ENCODE peak calls at places on chromosomes 7 and 10, in six cellular contexts. Q is kidney, R is heart right ventricle, S is colonic mucosa, F is mucosa of descending colon, D is cardiac fibroblast. U is an unnamed sample.

GRCh38 chr7:12683678-12684077 is 3.8 kb upstream of the ARL4A start:
- DNase-seq in Q (no peak), R (no peak), S (no peak), F (no peak), D (peak), U (no peak)

GRCh38 chr7:31811650-31812461 is 124.8 kb downstream of the PPP1R17 start:
- DNase-seq in Q (no peak), R (no peak), S (no peak), F (peak), D (peak), U (no peak)

GRCh38 chr10:129968937-129969527 is 5.0 kb upstream of the EBF3 start:
- DNase-seq in Q (no peak), R (peak), S (peak), F (peak), D (peak), U (peak)

GRCh38 chr10:131844546-131845084 is 56.2 kb upstream of the PPP2R2D start:
- DNase-seq in Q (no peak), R (no peak), S (no peak), F (no peak), D (no peak), U (peak)

GRCh38 chr7:34396437-34397064 is 261.5 kb upstream of the NPSR1 start:
- DNase-seq in Q (no peak), R (no peak), S (no peak), F (no peak), D (no peak), U (no peak)

GRCh38 chr10:32180354-32181280 is 124.4 kb upstream of the KIF5B start:
- DNase-seq in Q (no peak), R (no peak), S (no peak), F (no peak), D (no peak), U (no peak)

GRCh38 chr10:123458933-123459332 is 207.2 kb upstream of the GPR26 start:
- DNase-seq in Q (no peak), R (no peak), S (no peak), F (no peak), D (no peak), U (no peak)

GRCh38 chr7:81232084-81232799 is 313.4 kb upstream of the SEMA3C start:
- DNase-seq in Q (peak), R (peak), S (no peak), F (peak), D (no peak), U (no peak)

GRCh38 chr10:11147723-11148122 is 130.1 kb downstream of the CELF2 start:
- DNase-seq in Q (no peak), R (no peak), S (no peak), F (no peak), D (no peak), U (no peak)

GRCh38 chr10:118745056-118745455 is 9.7 kb downstream of the CACUL1 start:
- DNase-seq in Q (no peak), R (no peak), S (no peak), F (no peak), D (peak), U (no peak)

GRCh38 chr10:35870665-35871310 is 228.7 kb upstream of the FZD8 start:
- DNase-seq in Q (no peak), R (no peak), S (no peak), F (no peak), D (no peak), U (no peak)

GRCh38 chr10:132303361-132304115 is 4.2 kb downstream of the STK32C start:
- DNase-seq in Q (no peak), R (no peak), S (no peak), F (no peak), D (no peak), U (no peak)

GRCh38 chr7:35537067-35538023 is 157.6 kb downstream of the HERPUD2 start:
- DNase-seq in Q (peak), R (peak), S (peak), F (peak), D (peak), U (peak)

GRCh38 chr10:22453948-22454347 is 108.7 kb downstream of the SPAG6 start:
- DNase-seq in Q (no peak), R (no peak), S (no peak), F (no peak), D (no peak), U (no peak)

GRCh38 chr10:20963056-20963455 is 65.9 kb upstream of the NEBL start:
- DNase-seq in Q (no peak), R (no peak), S (no peak), F (peak), D (no peak), U (no peak)

GRCh38 chr7:41336455-41336952 is 366.4 kb downstream of the INHBA start:
- DNase-seq in Q (no peak), R (no peak), S (no peak), F (no peak), D (peak), U (no peak)

GRCh38 chr7:71419546-71420337 is 287.8 kb downstream of the GALNT17 start:
- DNase-seq in Q (no peak), R (no peak), S (no peak), F (no peak), D (no peak), U (no peak)

GRCh38 chr10:127937069-127937468 is 30.2 kb downstream of the PTPRE start:
- DNase-seq in Q (no peak), R (no peak), S (no peak), F (no peak), D (no peak), U (no peak)

GRCh38 chr7:131021460-131021859 is 287.5 kb upstream of the KLF14 start:
- DNase-seq in Q (no peak), R (no peak), S (no peak), F (no peak), D (no peak), U (no peak)

GRCh38 chr10:18659784-18660561 is 742 bp downstream of the ARL5B start:
- DNase-seq in Q (no peak), R (no peak), S (peak), F (peak), D (peak), U (no peak)

GRCh38 chr10:84429926-84430520 is 101.6 kb downstream of the CCSER2 start:
- DNase-seq in Q (no peak), R (peak), S (peak), F (peak), D (peak), U (peak)

GRCh38 chr10:17073720-17074547 is 55.7 kb downstream of the CUBN start:
- DNase-seq in Q (no peak), R (no peak), S (no peak), F (no peak), D (peak), U (no peak)

GRCh38 chr7:30476401-30477145 is 2.0 kb downstream of the NOD1 start:
- DNase-seq in Q (no peak), R (no peak), S (no peak), F (peak), D (no peak), U (no peak)

GRCh38 chr10:29735628-29736324 is 101.0 kb upstream of the SVIL start:
- DNase-seq in Q (peak), R (peak), S (peak), F (peak), D (peak), U (peak)

GRCh38 chr10:29737209-29737565 is 102.4 kb upstream of the SVIL start:
- DNase-seq in Q (peak), R (no peak), S (no peak), F (no peak), D (no peak), U (no peak)

GRCh38 chr10:29734980-29735627 is 100.3 kb upstream of the SVIL start:
- DNase-seq in Q (peak), R (peak), S (peak), F (peak), D (peak), U (peak)

GRCh38 chr10:29734640-29734979 is 99.8 kb upstream of the SVIL start:
- DNase-seq in Q (no peak), R (no peak), S (peak), F (no peak), D (no peak), U (no peak)

DNA sequence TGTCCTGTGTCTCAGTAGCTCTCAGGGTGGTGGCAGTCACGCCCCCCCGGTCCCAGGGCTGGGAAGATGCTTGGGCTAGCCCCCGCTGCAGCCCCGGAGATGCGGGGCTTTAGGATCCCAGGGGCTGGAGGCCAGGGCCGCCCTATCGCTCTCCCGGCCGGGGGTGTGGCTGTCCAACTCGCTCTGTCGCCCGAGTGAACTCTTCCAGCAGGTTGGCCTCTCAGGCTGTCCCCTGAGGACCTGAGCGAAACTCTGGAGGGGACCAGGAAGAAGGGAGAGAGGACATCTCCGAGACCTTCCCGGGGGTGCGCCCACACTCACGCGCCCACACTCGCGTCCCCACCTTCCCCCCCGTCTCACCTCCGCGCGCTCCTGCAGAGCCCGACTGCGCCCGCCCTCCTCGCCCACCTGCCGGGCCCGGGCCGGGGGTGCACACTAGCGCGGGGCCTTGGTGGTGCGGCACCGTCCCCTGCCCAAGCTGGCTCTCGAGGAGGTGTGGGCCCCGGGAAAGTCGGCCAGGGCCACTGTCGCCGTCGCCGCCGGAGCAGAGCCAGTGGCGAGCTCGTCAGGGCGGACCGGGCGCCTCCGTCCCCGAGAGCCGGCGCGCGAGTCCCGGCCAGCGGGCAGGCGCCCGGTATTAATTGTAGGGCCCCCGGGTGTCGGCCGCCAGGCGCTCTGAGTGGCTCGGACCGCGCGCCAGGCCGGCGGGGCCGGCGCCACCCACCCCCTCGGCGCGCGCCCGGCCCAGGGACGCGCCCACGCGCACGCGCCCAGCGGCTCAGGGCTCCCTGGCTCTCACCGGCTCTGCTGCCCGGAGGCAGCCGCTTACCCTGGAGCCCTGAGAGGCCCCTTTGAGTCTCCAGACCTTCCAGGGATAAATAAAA is 101.8 kb upstream of the SVIL start:
- DNase-seq in Q (peak), R (peak), S (peak), F (peak), D (peak), U (peak)
- TF ChIP-seq CTCF in Q (no peak), R (no peak), S (no peak), F (no peak), D (no peak), U (no peak)

DNA sequence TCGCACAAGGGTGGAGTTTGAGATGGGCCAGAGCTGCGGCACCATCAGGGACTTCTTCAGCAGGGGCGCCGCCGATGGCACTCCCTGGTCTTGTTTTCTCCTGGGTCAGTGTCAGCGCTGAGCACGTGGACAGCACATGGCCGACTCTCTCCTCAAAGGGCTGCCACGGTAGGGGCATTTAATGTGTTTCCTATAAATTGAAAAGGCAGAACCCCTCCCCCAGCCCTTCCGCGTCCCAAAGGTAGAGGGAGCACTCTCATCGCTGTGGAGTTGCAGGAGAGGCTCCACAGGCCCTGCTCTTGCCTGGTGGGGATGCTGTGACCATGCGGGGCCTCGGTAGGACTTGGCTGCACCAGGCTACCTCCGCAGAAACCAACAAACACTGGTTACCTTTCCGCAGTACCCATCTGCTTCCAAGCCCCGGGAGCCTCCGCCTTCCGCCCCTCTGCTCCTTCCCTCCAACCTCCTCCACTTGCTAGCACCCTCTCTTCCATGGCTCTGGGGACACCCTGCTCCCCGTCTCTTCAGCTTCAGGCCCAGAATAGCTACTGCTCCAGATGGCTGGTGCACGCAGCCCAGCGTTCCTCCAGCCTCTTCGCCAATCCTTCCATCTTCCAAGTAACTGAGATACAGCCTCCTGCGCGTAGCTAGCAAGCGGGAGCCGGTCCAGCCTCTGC is 166.3 kb upstream of the ADCY1 start:
- DNase-seq in Q (no peak), R (no peak), S (no peak), F (no peak), D (no peak), U (no peak)
- TF ChIP-seq CTCF in Q (no peak), R (no peak), S (no peak), F (no peak), D (no peak), U (no peak)

DNA sequence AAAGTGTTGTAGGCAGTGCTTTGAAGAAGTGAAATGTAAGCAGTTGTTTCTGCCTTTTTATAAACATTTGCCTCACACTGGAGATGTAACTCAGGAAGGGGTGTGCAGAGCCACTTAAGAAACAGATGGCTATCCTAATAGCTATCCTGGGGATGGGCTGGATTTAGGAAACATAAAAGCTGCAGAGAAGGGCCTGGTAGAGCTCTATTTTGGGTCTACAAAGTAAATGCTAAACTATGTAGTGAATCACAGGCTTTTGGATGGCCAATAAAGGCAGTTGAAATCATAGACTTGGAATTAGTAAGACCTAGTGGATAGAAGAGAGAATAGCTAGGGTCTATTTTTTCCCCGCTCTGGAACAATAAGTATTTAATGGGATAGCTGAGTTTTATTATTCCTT is 79.9 kb upstream of the AGR3 start:
- DNase-seq in Q (no peak), R (no peak), S (no peak), F (no peak), D (peak), U (no peak)
- TF ChIP-seq CTCF in Q (no peak), R (no peak), S (no peak), F (no peak), D (no peak), U (no peak)

GRCh38 chr10:101287922-101288638 is 58.8 kb upstream of the LBX1 start:
- DNase-seq in Q (peak), R (no peak), S (no peak), F (peak), D (peak), U (no peak)
- TF ChIP-seq CTCF in Q (no peak), R (peak), S (no peak), F (no peak), D (peak), U (peak)

DNA sequence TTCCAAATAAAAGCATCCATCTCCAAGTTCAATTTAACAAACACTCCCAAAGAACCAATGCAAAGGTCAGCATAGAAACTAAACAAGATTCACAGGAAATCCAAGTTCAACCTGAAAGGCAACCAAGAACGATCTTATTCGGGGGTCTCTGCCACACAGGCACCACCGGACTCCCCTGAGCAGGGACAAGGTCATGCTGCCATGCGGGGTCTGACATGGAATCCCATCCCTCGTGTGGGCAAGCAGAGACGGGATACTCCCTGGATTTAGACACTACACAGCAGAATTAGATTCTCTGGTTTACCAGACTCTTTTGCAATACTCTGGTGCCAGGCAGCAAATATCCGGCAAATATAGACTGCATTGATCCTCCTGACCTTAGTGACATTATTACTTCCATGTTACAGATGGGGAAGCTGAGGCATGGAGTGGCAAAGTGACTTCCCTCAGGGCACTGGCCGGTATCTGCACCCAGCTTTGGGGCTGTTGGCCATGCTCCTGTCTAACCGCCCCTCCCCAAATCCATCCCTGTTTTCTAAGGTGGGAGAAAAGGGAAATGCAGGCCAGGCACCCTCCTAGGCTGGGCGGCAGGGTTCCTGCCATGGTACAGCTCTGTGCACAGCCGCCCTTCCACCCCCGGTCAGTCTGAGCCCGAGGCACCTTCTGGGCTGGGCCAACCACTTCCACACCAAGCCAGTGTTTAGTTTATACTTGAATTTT is 111.8 kb downstream of the VIPR2 start:
- DNase-seq in Q (no peak), R (no peak), S (peak), F (no peak), D (no peak), U (no peak)
- TF ChIP-seq CTCF in Q (no peak), R (no peak), S (no peak), F (no peak), D (no peak), U (no peak)

U was measured in progenitor cell of endocrine pancreas.